ENCODE peak calls at places on chromosomes 13 and 19, in five cellular contexts. A is neuronal stem cell, E is H9, S is trophoblast cell, Y is H1. G is an unnamed sample.

GRCh38 chr19:19123386-19123785 is 14.9 kb downstream of the TMEM161A start:
- DNase-seq in A (no peak), E (no peak), S (no peak), Y (no peak), G (no peak)

GRCh38 chr13:114047358-114047881 is 73.5 kb upstream of the C13orf46 start:
- DNase-seq in A (no peak), E (no peak), S (no peak), Y (no peak), G (peak; percentile 63)

GRCh38 chr19:46221981-46222610 is 7.4 kb upstream of the IGFL1 start:
- DNase-seq in A (no peak), E (peak; percentile 70), S (peak; percentile 59), Y (peak; percentile 50), G (peak; percentile 15)

GRCh38 chr13:49220035-49220855 is at the start of gene MLNR:
- DNase-seq in A (peak; percentile 35), E (peak; percentile 76), S (no peak), Y (peak; percentile 81), G (peak; percentile 29)

GRCh38 chr13:80096383-80096782 is 244.5 kb downstream of the SPRY2 start:
- DNase-seq in A (no peak), E (no peak), S (no peak), Y (no peak), G (no peak)

GRCh38 chr13:48508001-48508400 is 24.9 kb downstream of the RCBTB2 start:
- DNase-seq in A (no peak), E (no peak), S (no peak), Y (no peak), G (no peak)

GRCh38 chr19:1063030-1063908 is 3.7 kb upstream of the ARHGAP45 start:
- DNase-seq in A (no peak), E (no peak), S (peak; percentile 64), Y (peak; percentile 67), G (no peak)

GRCh38 chr19:51549533-51550324 is 18.3 kb upstream of the SIGLEC6 start:
- DNase-seq in A (no peak), E (no peak), S (no peak), Y (no peak), G (no peak)

GRCh38 chr13:52118595-52118994 is 10.3 kb downstream of the NEK5 start:
- DNase-seq in A (no peak), E (no peak), S (no peak), Y (no peak), G (no peak)

GRCh38 chr13:27161980-27162379 is 9.6 kb downstream of the USP12 start:
- DNase-seq in A (no peak), E (no peak), S (no peak), Y (no peak), G (no peak)

GRCh38 chr19:56222901-56223300 is 20.8 kb downstream of the ZSCAN5C start:
- DNase-seq in A (no peak), E (no peak), S (no peak), Y (no peak), G (no peak)

GRCh38 chr19:40139533-40140287 is 49.0 kb upstream of the ZNF780A start:
- DNase-seq in A (peak; percentile 31), E (no peak), S (no peak), Y (peak; percentile 47), G (peak; percentile 72)

GRCh38 chr13:112619730-112620639 is 32.0 kb upstream of the TUBGCP3 start:
- DNase-seq in A (peak; percentile 73), E (peak; percentile 91), S (no peak), Y (peak; percentile 63), G (peak; percentile 56)

GRCh38 chr19:11673608-11674041 is 65.1 kb downstream of the ZNF823 start:
- DNase-seq in A (peak; percentile 53), E (peak; percentile 87), S (peak; percentile 81), Y (peak; percentile 80), G (peak; percentile 55)

GRCh38 chr13:27290715-27291114 is 20.1 kb downstream of the RASL11A start:
- DNase-seq in A (no peak), E (peak; percentile 24), S (no peak), Y (no peak), G (no peak)

GRCh38 chr13:103810026-103810425 is 743.8 kb upstream of the SLC10A2 start:
- DNase-seq in A (no peak), E (no peak), S (no peak), Y (no peak), G (no peak)

GRCh38 chr13:21619633-21620220 is 15.8 kb upstream of the MICU2 start:
- DNase-seq in A (no peak), E (no peak), S (no peak), Y (no peak), G (no peak)

GRCh38 chr19:40357655-40358054 is 9.2 kb downstream of the PLD3 start:
- DNase-seq in A (no peak), E (no peak), S (no peak), Y (no peak), G (no peak)

GRCh38 chr19:50549059-50549926 is 18.9 kb downstream of the LRRC4B start:
- DNase-seq in A (no peak), E (no peak), S (no peak), Y (no peak), G (no peak)

GRCh38 chr13:39956036-39956435 is 300.6 kb downstream of the COG6 start:
- DNase-seq in A (no peak), E (no peak), S (no peak), Y (no peak), G (no peak)

GRCh38 chr19:1457892-1458291 is 8.0 kb downstream of the APC2 start:
- DNase-seq in A (no peak), E (no peak), S (no peak), Y (no peak), G (no peak)

GRCh38 chr13:49298903-49299605 is 51.3 kb downstream of the CDADC1 start:
- DNase-seq in A (no peak), E (no peak), S (no peak), Y (peak; percentile 42), G (no peak)

GRCh38 chr13:30002577-30002976 is 152.2 kb upstream of the UBL3 start:
- DNase-seq in A (no peak), E (no peak), S (peak; percentile 30), Y (no peak), G (peak; percentile 72)

DNA sequence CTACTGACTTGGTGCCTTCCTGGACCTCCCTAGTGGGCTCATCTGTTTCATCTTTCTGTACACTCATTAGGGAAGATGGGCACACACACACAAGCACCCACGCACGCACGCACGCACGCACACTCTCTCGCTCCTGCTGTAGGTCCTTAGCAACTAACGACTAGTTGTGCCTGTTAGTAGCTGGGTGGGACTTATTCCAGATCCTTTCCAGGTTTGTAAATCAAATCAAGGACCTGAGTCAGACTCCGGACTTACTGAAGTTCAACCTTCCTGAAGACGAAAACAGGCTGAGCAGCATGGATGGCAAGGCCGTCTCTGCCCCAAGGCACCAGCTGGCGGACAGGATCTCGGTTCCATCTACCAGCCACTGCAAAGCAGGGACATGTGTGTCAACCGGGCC is 76.2 kb downstream of the SLC15A1 start:
- DNase-seq in A (no peak), E (no peak), S (no peak), Y (no peak), G (no peak)
- H2AFZ ChIP-seq in A (no peak overlapping the region), E (no peak overlapping the region), S (no peak overlapping the region), Y (peak overlapping the region; percentile 37), G (no peak overlapping the region)

DNA sequence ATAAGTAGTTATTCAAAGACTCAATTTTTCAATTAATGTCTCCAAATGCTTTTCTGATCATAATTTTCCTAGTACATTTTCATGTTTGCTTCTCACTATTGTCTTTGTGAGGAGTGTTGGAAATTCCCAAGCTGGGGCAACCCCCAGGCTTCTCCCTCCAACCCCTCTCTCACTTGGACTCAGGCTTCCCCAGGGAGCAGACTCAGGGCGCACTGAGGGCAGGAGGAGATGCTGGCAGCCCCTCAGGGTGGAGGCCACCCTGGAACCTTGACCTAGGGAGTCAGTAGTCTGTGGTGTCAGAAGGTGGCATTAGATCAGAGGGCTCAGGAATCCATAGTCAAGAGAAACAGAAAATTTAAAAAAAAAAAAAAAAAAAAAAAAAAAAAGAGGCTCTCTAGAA is 86.5 kb upstream of the IRS2 start:
- DNase-seq in A (no peak), E (no peak), S (no peak), Y (no peak), G (no peak)
- H2BK12ac ChIP-seq in A (no peak overlapping the region), E (no peak overlapping the region), S (no peak overlapping the region), Y (no peak overlapping the region), G (no peak overlapping the region)

DNA sequence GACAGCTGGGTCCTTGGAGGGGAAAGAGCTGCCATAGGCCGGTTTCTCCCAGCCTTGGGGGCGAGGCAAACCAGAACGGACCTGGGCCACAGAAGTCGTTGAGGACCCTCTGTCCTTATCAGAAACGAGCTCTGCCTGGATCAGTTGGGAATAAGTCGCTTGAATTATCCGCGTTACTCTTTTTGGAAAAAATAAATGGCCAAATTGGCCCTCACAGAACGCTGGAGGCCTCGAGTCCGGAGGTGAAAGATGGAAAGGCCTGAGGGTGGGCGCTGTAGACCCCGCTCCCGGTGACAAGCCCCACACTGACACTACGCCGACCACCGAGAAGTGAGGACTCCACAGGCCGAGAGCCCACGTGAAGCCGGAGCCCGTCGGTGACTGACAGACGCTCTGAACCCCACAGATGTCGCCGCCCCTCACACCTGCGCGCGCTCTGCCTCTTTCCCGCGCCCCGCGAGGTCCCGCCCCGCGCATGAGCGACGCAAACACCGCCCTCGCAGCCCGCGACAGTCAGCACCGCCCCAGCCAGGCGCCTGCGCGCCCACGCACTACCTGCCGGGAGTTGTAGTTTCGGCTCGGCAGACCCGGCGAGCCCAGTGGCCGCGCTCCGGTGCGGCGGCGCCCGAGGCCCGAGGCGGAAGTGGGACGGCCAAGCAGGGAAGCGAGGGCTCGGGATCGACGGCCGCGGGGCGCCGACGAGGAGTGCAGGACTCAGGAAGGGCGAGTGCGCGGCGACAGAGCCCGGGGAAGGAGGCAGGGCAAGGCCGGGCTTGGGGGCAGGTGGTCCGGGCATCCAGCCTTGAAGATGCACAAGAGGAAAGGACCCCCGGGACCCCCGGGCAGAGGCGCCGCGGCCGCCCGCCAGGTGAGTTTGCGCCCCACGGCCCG is at the start of the genes BRME1 and CC2D1A:
- DNase-seq in A (peak; percentile 71), E (peak; percentile 94), S (peak; percentile 87), Y (peak; percentile 95), G (peak; percentile 83)
- H2BK5ac ChIP-seq in A (peak within 1 kb of the TSS; percentile 75), E (no peak within 1 kb of the TSS), S (peak within 1 kb of the TSS; percentile 24), Y (peak within 1 kb of the TSS; percentile 71), G (no peak within 1 kb of the TSS)

GRCh38 chr19:17401628-17402027 is 3.8 kb downstream of the BST2 start:
- DNase-seq in A (no peak), E (no peak), S (no peak), Y (no peak), G (no peak)
- H2AFZ ChIP-seq in A (no peak overlapping the region), E (no peak overlapping the region), S (no peak overlapping the region), Y (no peak overlapping the region), G (no peak overlapping the region)

GRCh38 chr13:83167203-83167602 is 715.1 kb downstream of the SLITRK1 start:
- DNase-seq in A (no peak), E (no peak), S (no peak), Y (no peak), G (no peak)

GRCh38 chr13:83168575-83168974 is 713.7 kb downstream of the SLITRK1 start:
- DNase-seq in A (no peak), E (no peak), S (no peak), Y (no peak), G (no peak)
- H2BK12ac ChIP-seq in A (no peak overlapping the region), E (no peak overlapping the region), S (no peak overlapping the region), Y (no peak overlapping the region), G (no peak overlapping the region)

GRCh38 chr19:6424190-6424938 is at the start of gene KHSRP:
- DNase-seq in A (no peak), E (no peak), S (no peak), Y (peak; percentile 59), G (peak; percentile 9)
- H2BK5ac ChIP-seq in A (peak within 1 kb of the TSS; percentile 11), E (no peak within 1 kb of the TSS), S (peak within 1 kb of the TSS; percentile 80), Y (peak within 1 kb of the TSS; percentile 71), G (no peak within 1 kb of the TSS)